ENCODE peak calls at places on chromosomes 6 and 20, in six cellular contexts. L is cardiac fibroblast, F is neuronal stem cell, P is IMR-90, V is AG09309, S is lower leg skin. Y is an unnamed sample.

GRCh38 chr20:37511605-37512275 is 9.3 kb upstream of the NNAT start:
- DNase-seq in L (peak; percentile 62), F (no peak), P (peak; percentile 67), V (peak; percentile 71), S (no peak), Y (no peak)

GRCh38 chr6:13486679-13487121 is 700 bp downstream of the GFOD1 start:
- DNase-seq in L (peak; percentile 71), F (peak; percentile 37), P (peak; percentile 61), V (no peak), S (peak; percentile 55), Y (peak; percentile 64)

GRCh38 chr6:128518531-128519131 is 1.8 kb downstream of the PTPRK start:
- DNase-seq in L (peak; percentile 25), F (no peak), P (no peak), V (no peak), S (no peak), Y (no peak)

GRCh38 chr6:42030585-42031506 is 19.5 kb upstream of the TAF8 start:
- DNase-seq in L (peak; percentile 10), F (no peak), P (no peak), V (no peak), S (no peak), Y (peak; percentile 28)

GRCh38 chr6:34608321-34609091 is 52.4 kb upstream of the SPDEF start:
- DNase-seq in L (peak; percentile 24), F (no peak), P (peak; percentile 61), V (no peak), S (no peak), Y (no peak)

GRCh38 chr6:81834141-81834621 is 81.7 kb upstream of the TENT5A start:
- DNase-seq in L (peak; percentile 86), F (no peak), P (peak; percentile 55), V (peak; percentile 35), S (no peak), Y (no peak)

GRCh38 chr6:44077201-44077946 is 49.9 kb downstream of the MRPL14 start:
- DNase-seq in L (no peak), F (no peak), P (no peak), V (no peak), S (no peak), Y (no peak)

GRCh38 chr6:102309700-102310099 is 916.2 kb downstream of the GRIK2 start:
- DNase-seq in L (no peak), F (no peak), P (no peak), V (no peak), S (no peak), Y (no peak)

GRCh38 chr6:101195581-101195980 is 197.9 kb upstream of the GRIK2 start:
- DNase-seq in L (peak; percentile 54), F (no peak), P (peak; percentile 25), V (no peak), S (no peak), Y (no peak)

GRCh38 chr6:63839485-63839884 is 203.9 kb downstream of the PHF3 start:
- DNase-seq in L (peak; percentile 43), F (no peak), P (peak; percentile 71), V (no peak), S (no peak), Y (no peak)

GRCh38 chr20:35618032-35618371 is 2.4 kb downstream of the SPAG4 start:
- DNase-seq in L (no peak), F (no peak), P (no peak), V (no peak), S (no peak), Y (no peak)

GRCh38 chr20:33518071-33518470 is 28.2 kb downstream of the CBFA2T2 start:
- DNase-seq in L (peak; percentile 68), F (no peak), P (peak; percentile 75), V (peak; percentile 25), S (no peak), Y (no peak)

GRCh38 chr6:42781811-42782688 is at the start of gene BICRAL:
- DNase-seq in L (peak; percentile 82), F (peak; percentile 53), P (peak; percentile 83), V (peak; percentile 59), S (peak; percentile 63), Y (peak; percentile 72)

GRCh38 chr20:49635171-49635570 is 67.2 kb upstream of the PTGIS start:
- DNase-seq in L (no peak), F (no peak), P (no peak), V (no peak), S (no peak), Y (peak; percentile 84)

GRCh38 chr6:157019733-157020132 is 242.6 kb downstream of the ARID1B start:
- DNase-seq in L (no peak), F (no peak), P (peak; percentile 26), V (no peak), S (no peak), Y (no peak)

GRCh38 chr6:42929928-42930360 is 664 bp downstream of the CNPY3 start:
- DNase-seq in L (peak; percentile 77), F (no peak), P (peak; percentile 82), V (no peak), S (peak; percentile 24), Y (no peak)

GRCh38 chr6:150600302-150601017 is 775 bp downstream of the PLEKHG1 start:
- DNase-seq in L (peak; percentile 65), F (peak; percentile 84), P (peak; percentile 26), V (peak; percentile 3), S (peak; percentile 45), Y (peak; percentile 40)

GRCh38 chr20:47379433-47380150 is 23.1 kb upstream of the ZMYND8 start:
- DNase-seq in L (peak; percentile 95), F (no peak), P (peak; percentile 97), V (no peak), S (no peak), Y (no peak)

GRCh38 chr6:41321183-41321582 is 14.2 kb upstream of the NCR2 start:
- DNase-seq in L (no peak), F (no peak), P (no peak), V (no peak), S (no peak), Y (no peak)

GRCh38 chr6:72894091-72894490 is 272.2 kb downstream of the KCNQ5 start:
- DNase-seq in L (no peak), F (no peak), P (no peak), V (no peak), S (no peak), Y (no peak)

GRCh38 chr20:51027396-51027795 is 4.5 kb upstream of the KCNG1 start:
- DNase-seq in L (no peak), F (no peak), P (no peak), V (no peak), S (no peak), Y (no peak)

GRCh38 chr6:92942549-92942948 is 476.8 kb downstream of the EPHA7 start:
- DNase-seq in L (no peak), F (no peak), P (no peak), V (no peak), S (no peak), Y (no peak)

GRCh38 chr20:47956261-47956995 is 171.1 kb upstream of the SULF2 start:
- DNase-seq in L (no peak), F (no peak), P (no peak), V (no peak), S (no peak), Y (no peak)

DNA sequence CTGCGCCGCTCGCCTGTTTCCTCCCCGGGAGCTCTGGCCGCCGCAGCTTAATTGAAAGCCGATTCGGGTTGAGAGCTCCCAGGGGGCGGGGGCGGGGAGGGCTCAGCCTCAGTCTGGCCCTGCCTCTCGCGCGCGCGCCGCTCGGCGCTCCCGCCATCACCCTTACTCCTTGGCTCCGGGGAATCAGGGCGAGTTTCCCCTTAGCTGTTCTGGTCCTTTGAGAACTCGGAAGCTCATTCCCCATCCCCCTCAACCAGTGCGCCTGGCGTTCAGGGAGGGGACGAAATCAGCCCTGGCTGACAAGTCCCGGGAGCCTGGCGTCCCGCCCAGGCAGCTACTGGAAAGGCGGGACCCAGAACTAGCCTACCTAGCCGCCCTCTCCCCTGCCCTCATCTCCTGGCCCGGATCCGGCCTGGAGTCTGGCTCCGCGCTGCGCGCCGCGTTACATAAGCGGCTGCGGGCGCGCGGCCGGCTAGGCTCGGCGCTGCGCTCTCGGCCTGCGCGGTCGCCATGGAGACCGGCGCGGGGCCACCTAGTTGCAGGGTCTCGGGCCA is 2.8 kb downstream of the SLC12A5 start:
- DNase-seq in L (no peak), F (no peak), P (no peak), V (no peak), S (no peak), Y (peak; percentile 86)
- H3K4me3 ChIP-seq in L (no peak overlapping the region), F (peak overlapping the region; percentile 80), P (no peak overlapping the region), V (peak overlapping the region; percentile 25), S (no peak overlapping the region), Y (peak overlapping the region; percentile 75)

DNA sequence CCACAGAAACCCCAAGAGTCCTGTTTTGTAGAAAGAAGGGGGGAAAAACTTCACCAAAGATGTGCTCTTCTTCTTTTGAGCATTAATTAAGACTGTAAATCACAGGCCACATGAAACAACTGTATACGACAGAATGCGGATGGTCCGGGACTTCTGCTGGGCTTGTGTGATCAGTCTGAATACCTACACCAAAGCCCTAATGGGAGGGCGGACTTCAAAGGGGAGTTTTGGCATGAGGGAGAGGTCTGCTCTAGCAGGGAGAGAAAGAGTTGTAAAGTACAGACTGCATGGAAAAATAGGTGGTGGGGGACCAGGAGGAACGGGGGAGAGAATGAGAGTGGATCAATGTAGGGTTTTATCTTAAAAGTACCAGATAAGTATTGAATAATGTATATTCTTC is 58.8 kb upstream of the PRDM1 start:
- DNase-seq in L (no peak), F (no peak), P (no peak), V (no peak), S (no peak), Y (no peak)
- H3K4me3 ChIP-seq in L (no peak overlapping the region), F (no peak overlapping the region), P (no peak overlapping the region), V (no peak overlapping the region), S (no peak overlapping the region), Y (no peak overlapping the region)

GRCh38 chr6:75414445-75415021 is 79.1 kb downstream of the FILIP1 start:
- DNase-seq in L (no peak), F (no peak), P (no peak), V (no peak), S (no peak), Y (no peak)
- H3K4me3 ChIP-seq in L (no peak overlapping the region), F (no peak overlapping the region), P (no peak overlapping the region), V (no peak overlapping the region), S (no peak overlapping the region), Y (no peak overlapping the region)

GRCh38 chr6:138719744-138720143 is 53.8 kb upstream of the CCDC28A start:
- DNase-seq in L (no peak), F (no peak), P (no peak), V (no peak), S (no peak), Y (no peak)
- H3K4me3 ChIP-seq in L (no peak overlapping the region), F (no peak overlapping the region), P (no peak overlapping the region), V (no peak overlapping the region), S (no peak overlapping the region), Y (no peak overlapping the region)

DNA sequence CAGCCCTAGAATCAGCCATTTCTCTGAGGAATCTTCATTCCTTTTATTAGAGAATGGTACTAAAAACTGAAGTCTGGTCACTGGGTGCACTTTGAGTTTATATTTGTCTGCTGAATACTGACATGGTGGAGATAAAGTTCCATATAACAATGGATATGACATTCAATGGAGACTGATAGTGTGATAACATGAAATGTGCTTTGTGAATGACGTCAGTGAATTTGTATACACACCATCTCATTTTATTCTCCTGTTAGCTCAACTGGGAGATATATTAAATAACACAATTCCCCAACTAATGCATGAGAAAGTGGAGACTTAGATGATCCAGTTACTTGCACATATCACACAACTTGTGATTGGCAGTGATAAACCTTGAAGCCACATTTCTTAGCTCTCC is 446.7 kb downstream of the DOK5 start:
- DNase-seq in L (no peak), F (no peak), P (no peak), V (no peak), S (no peak), Y (no peak)
- H3K4me3 ChIP-seq in L (no peak overlapping the region), F (no peak overlapping the region), P (no peak overlapping the region), V (no peak overlapping the region), S (no peak overlapping the region), Y (no peak overlapping the region)